ENCODE peak calls at places on chromosomes 12 and 14, in five cellular contexts. U, N, I, Q and X are unnamed samples.

GRCh38 chr14:65788876-65789859 is 376.6 kb downstream of the FUT8 start:
- DNase-seq in N (no peak), Q (no peak), U (peak), I (no peak), X (no peak)

GRCh38 chr14:24058260-24058950 is 6.6 kb downstream of the CARMIL3 start:
- DNase-seq in N (peak), I (peak), U (peak), Q (no peak), X (peak)

GRCh38 chr14:92706386-92706785 is 42.0 kb downstream of the LGMN start:
- DNase-seq in N (no peak), U (no peak), Q (no peak), I (no peak), X (no peak)

GRCh38 chr14:52949711-52950409 is 990 bp downstream of the FERMT2 start:
- DNase-seq in N (no peak), Q (no peak), I (peak), U (peak), X (peak)

GRCh38 chr14:75399819-75400678 is 27.8 kb upstream of the JDP2 start:
- DNase-seq in N (peak), U (peak), Q (no peak), I (peak), X (peak)

GRCh38 chr12:76276499-76277151 is 71.6 kb downstream of the BBS10 start:
- DNase-seq in N (no peak), Q (no peak), U (no peak), I (peak), X (no peak)

GRCh38 chr12:44286336-44286735 is 450.5 kb downstream of the TMEM117 start:
- DNase-seq in Q (no peak), N (no peak), U (no peak), I (peak), X (no peak)

GRCh38 chr12:68784015-68784414 is 24.0 kb upstream of the MDM2 start:
- DNase-seq in U (no peak), I (no peak), N (no peak), Q (no peak), X (no peak)

GRCh38 chr12:107435072-107435471 is 250.5 kb upstream of the PWP1 start:
- DNase-seq in U (no peak), N (no peak), I (no peak), Q (no peak), X (no peak)

GRCh38 chr14:49972840-49973239 is 80.0 kb downstream of the ARF6 start:
- DNase-seq in U (no peak), N (no peak), I (peak), Q (peak), X (peak)

GRCh38 chr12:123960856-123961255 is 11.8 kb downstream of the CCDC92 start:
- DNase-seq in Q (no peak), N (no peak), I (no peak), U (no peak), X (no peak)

GRCh38 chr12:106436183-106436582 is 78.6 kb downstream of the POLR3B start:
- DNase-seq in Q (no peak), U (no peak), I (peak), N (no peak), X (no peak)

GRCh38 chr14:22122227-22123187 is 448.9 kb upstream of the OR4E1 start:
- DNase-seq in I (peak), U (no peak), N (no peak), Q (no peak), X (peak)

GRCh38 chr14:40113671-40114070 is 681.4 kb upstream of the FBXO33 start:
- DNase-seq in N (no peak), I (no peak), Q (no peak), U (no peak), X (no peak)

GRCh38 chr14:92990456-92991430 is 67.8 kb downstream of the CHGA start:
- DNase-seq in Q (no peak), I (no peak), N (peak), U (peak), X (no peak)

GRCh38 chr12:123024819-123025391 is 44.4 kb downstream of the ARL6IP4 start:
- DNase-seq in U (no peak), I (peak), Q (no peak), N (no peak), X (peak)

GRCh38 chr12:107840186-107840585 is 65.7 kb downstream of the ASCL4 start:
- DNase-seq in I (no peak), U (no peak), N (no peak), Q (no peak), X (no peak)

GRCh38 chr12:9940370-9940769 is 8.2 kb upstream of the CLEC2A start:
- DNase-seq in N (no peak), Q (no peak), U (no peak), I (peak), X (peak)

GRCh38 chr14:24086193-24086955 is 7.7 kb upstream of the PCK2 start:
- DNase-seq in I (no peak), U (no peak), N (no peak), Q (no peak), X (no peak)

GRCh38 chr14:37081220-37081619 is 91.2 kb downstream of the SLC25A21 start:
- DNase-seq in I (peak), N (no peak), U (no peak), Q (no peak), X (peak)